ENCODE peak calls at places on chromosome 17, in nine cellular contexts. F is NCI-H748 treated with DMSO at 0.1 percent for 48 hours; J is esophagus squamous epithelium; L is germinal center; X is RWPE1; I is NCI-H1930; D is activated CD8-positive, alpha-beta memory T cell treated with anti-CD3 and anti-CD28 coated beads for 1 hour; E is body of pancreas; O is MCF 10A. K is an unnamed sample.

GRCh38 chr17:71679832-71680231 is 441.0 kb upstream of the SOX9 start:
- DNase-seq in D (no peak), L (no peak), X (no peak), I (no peak), J (no peak), E (no peak), F (no peak), O (no peak), K (no peak)

GRCh38 chr17:40177275-40177874 is at the start of gene RAPGEFL1:
- DNase-seq in L (peak), D (peak), J (no peak), E (peak), F (peak), I (peak), X (peak), O (peak), K (peak)

GRCh38 chr17:2735896-2736295 is 13.6 kb downstream of the CCDC92B start:
- DNase-seq in X (no peak), I (no peak), J (no peak), L (no peak), E (no peak), O (no peak), F (no peak), D (no peak), K (no peak)

GRCh38 chr17:78556812-78557211 is 20.4 kb downstream of the DNAH17 start:
- DNase-seq in L (no peak), O (no peak), J (no peak), F (no peak), X (no peak), E (no peak), I (no peak), D (no peak), K (no peak)

GRCh38 chr17:17723354-17724261 is 42.4 kb downstream of the RAI1 start:
- DNase-seq in L (peak), X (no peak), J (no peak), D (no peak), I (no peak), O (no peak), E (no peak), F (peak), K (no peak)

GRCh38 chr17:51152766-51153209 is 571 bp upstream of the NME1 start:
- DNase-seq in I (no peak), J (no peak), X (no peak), D (no peak), O (no peak), F (peak), E (peak), L (no peak), K (no peak)

GRCh38 chr17:57861737-57862409 is 12.0 kb upstream of the MRPS23 start:
- DNase-seq in X (no peak), L (no peak), O (no peak), F (no peak), J (no peak), E (peak), D (no peak), I (no peak), K (no peak)

GRCh38 chr17:1008008-1008761 is 11.3 kb downstream of the TIMM22 start:
- DNase-seq in I (no peak), F (no peak), J (no peak), L (no peak), O (no peak), X (no peak), D (no peak), E (no peak), K (no peak)

GRCh38 chr17:43479948-43480347 is 3.8 kb upstream of the DHX8 start:
- DNase-seq in J (no peak), L (no peak), F (no peak), E (no peak), X (no peak), O (no peak), D (no peak), I (no peak), K (no peak)

K was measured in NCI-H187.